ENCODE peak calls at places on chromosomes 5 and 9, in four cellular contexts. One of them, this sample, is unnamed.

GRCh38 chr5:58439094-58439644 is 20.7 kb downstream of the PLK2 start:
- DNase-seq in cardiac muscle cell: no peak
- DNase-seq in heart left ventricle: no peak
- DNase-seq in lung: no peak
- DNase-seq in this sample: no peak

GRCh38 chr9:26058111-26058895 is 380.1 kb upstream of the TUSC1 start:
- DNase-seq in cardiac muscle cell: no peak
- DNase-seq in heart left ventricle: no peak
- DNase-seq in lung: no peak
- DNase-seq in this sample: no peak

GRCh38 chr5:154189256-154189818 is 1.2 kb upstream of the GALNT10 start:
- DNase-seq in cardiac muscle cell: peak; percentile 5
- DNase-seq in heart left ventricle: peak; percentile 29
- DNase-seq in lung: no peak
- DNase-seq in this sample: no peak

GRCh38 chr5:148147415-148147814 is 20.9 kb upstream of the SPINK14 start:
- DNase-seq in cardiac muscle cell: no peak
- DNase-seq in heart left ventricle: no peak
- DNase-seq in lung: no peak
- DNase-seq in this sample: no peak

GRCh38 chr5:35098214-35098613 is 50.5 kb upstream of the AGXT2 start:
- DNase-seq in cardiac muscle cell: no peak
- DNase-seq in heart left ventricle: no peak
- DNase-seq in lung: no peak
- DNase-seq in this sample: no peak

GRCh38 chr5:127205147-127205546 is 85.4 kb upstream of the MEGF10 start:
- DNase-seq in cardiac muscle cell: no peak
- DNase-seq in heart left ventricle: no peak
- DNase-seq in lung: no peak
- DNase-seq in this sample: no peak

GRCh38 chr5:11385901-11386293 is 518.3 kb downstream of the CTNND2 start:
- DNase-seq in cardiac muscle cell: no peak
- DNase-seq in heart left ventricle: no peak
- DNase-seq in lung: no peak
- DNase-seq in this sample: no peak

GRCh38 chr9:109317311-109317978 is 3.4 kb downstream of the EPB41L4B start:
- DNase-seq in cardiac muscle cell: no peak
- DNase-seq in heart left ventricle: no peak
- DNase-seq in lung: no peak
- DNase-seq in this sample: no peak

GRCh38 chr5:75265731-75266130 is 29.1 kb upstream of the ANKRD31 start:
- DNase-seq in cardiac muscle cell: peak; percentile 55
- DNase-seq in heart left ventricle: no peak
- DNase-seq in lung: no peak
- DNase-seq in this sample: peak; percentile 37

GRCh38 chr9:134455951-134456739 is 129.9 kb downstream of the RXRA start:
- DNase-seq in cardiac muscle cell: peak; percentile 99
- DNase-seq in heart left ventricle: peak; percentile 90
- DNase-seq in lung: peak; percentile 82
- DNase-seq in this sample: peak; percentile 23

GRCh38 chr5:45697211-45697610 is 1.0 kb upstream of the HCN1 start:
- DNase-seq in cardiac muscle cell: no peak
- DNase-seq in heart left ventricle: no peak
- DNase-seq in lung: no peak
- DNase-seq in this sample: no peak

GRCh38 chr5:45694255-45694834 is 1.8 kb downstream of the HCN1 start:
- DNase-seq in cardiac muscle cell: peak; percentile 1
- DNase-seq in heart left ventricle: no peak
- DNase-seq in lung: no peak
- DNase-seq in this sample: no peak

GRCh38 chr5:45695680-45696093 is 493 bp downstream of the HCN1 start:
- DNase-seq in cardiac muscle cell: no peak
- DNase-seq in heart left ventricle: no peak
- DNase-seq in lung: no peak
- DNase-seq in this sample: no peak

GRCh38 chr5:45695011-45695667 is 1.0 kb downstream of the HCN1 start:
- DNase-seq in cardiac muscle cell: no peak
- DNase-seq in heart left ventricle: no peak
- DNase-seq in lung: no peak
- DNase-seq in this sample: no peak

DNA sequence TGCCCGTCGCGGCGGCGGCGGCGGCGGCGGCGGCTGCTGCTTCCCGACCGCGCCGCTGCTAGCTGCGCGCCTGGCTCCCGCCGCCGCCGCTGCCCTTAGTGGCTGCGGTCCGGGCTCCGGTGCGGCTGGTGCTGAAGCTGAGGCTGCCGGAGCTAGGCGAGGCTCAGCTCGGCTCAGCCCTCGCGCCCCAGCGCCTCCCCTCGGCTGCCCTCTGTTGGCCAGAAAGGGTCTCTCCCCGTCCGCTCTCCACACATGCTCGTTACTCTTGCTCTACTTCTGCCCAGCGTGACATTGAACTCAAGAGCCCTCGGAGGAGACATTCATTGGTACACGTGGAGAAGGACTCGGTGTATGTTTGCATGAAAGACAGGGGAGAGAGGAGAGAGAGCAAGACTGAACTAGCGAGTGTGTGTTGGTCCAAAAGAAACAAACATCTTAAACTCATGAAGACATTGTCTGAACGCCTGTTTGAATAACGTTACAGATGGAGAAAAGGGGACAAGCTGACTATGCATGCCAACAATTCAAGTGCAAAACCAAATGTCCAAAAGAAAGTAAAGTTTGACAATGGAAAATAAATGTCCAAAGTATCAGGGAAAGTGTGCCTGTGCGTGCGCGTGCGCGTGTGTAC is at the start of gene HCN1:
- DNase-seq in cardiac muscle cell: peak; percentile 74
- DNase-seq in heart left ventricle: peak; percentile 69
- DNase-seq in lung: peak; percentile 83
- DNase-seq in this sample: no peak
- TF ChIP-seq CTCF in cardiac muscle cell: peak; percentile 66
- TF ChIP-seq CTCF in heart left ventricle: peak; percentile 63
- TF ChIP-seq CTCF in lung: peak; percentile 24
- TF ChIP-seq CTCF in this sample: no peak

GRCh38 chr9:115972802-115973201 is 180.8 kb upstream of the PAPPA start:
- DNase-seq in cardiac muscle cell: no peak
- DNase-seq in heart left ventricle: no peak
- DNase-seq in lung: no peak
- DNase-seq in this sample: no peak

GRCh38 chr9:115973241-115973640 is 180.3 kb upstream of the PAPPA start:
- DNase-seq in cardiac muscle cell: no peak
- DNase-seq in heart left ventricle: no peak
- DNase-seq in lung: no peak
- DNase-seq in this sample: no peak

GRCh38 chr9:115978739-115979138 is 174.9 kb upstream of the PAPPA start:
- DNase-seq in cardiac muscle cell: peak; percentile 67
- DNase-seq in heart left ventricle: no peak
- DNase-seq in lung: no peak
- DNase-seq in this sample: no peak

GRCh38 chr9:115980502-115980901 is 173.1 kb upstream of the PAPPA start:
- DNase-seq in cardiac muscle cell: no peak
- DNase-seq in heart left ventricle: no peak
- DNase-seq in lung: no peak
- DNase-seq in this sample: no peak

DNA sequence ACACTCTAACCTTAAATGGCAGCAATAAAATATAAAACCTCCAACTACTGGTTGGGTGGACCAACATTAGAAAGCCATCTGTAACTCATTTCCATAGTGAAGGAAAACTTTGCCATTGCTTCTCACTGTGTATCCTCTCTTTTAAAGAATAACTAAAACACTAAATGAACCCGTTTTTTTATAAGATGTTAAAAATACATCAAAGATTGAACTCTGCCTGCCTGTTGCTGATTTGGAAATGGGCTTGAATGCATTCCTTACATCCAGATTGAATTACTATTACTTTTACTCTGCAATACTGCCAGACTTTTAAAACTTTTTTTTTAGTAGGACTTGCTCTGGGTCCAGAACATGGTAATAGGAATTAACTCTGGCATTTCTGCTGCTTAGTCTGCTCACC is 176.9 kb upstream of the PAPPA start:
- DNase-seq in cardiac muscle cell: no peak
- DNase-seq in heart left ventricle: no peak
- DNase-seq in lung: no peak
- DNase-seq in this sample: no peak
- H3K4me3 ChIP-seq in cardiac muscle cell: no peak overlapping the region
- H3K4me3 ChIP-seq in heart left ventricle: no peak overlapping the region
- H3K4me3 ChIP-seq in lung: no peak overlapping the region
- H3K4me3 ChIP-seq in this sample: no peak overlapping the region

DNA sequence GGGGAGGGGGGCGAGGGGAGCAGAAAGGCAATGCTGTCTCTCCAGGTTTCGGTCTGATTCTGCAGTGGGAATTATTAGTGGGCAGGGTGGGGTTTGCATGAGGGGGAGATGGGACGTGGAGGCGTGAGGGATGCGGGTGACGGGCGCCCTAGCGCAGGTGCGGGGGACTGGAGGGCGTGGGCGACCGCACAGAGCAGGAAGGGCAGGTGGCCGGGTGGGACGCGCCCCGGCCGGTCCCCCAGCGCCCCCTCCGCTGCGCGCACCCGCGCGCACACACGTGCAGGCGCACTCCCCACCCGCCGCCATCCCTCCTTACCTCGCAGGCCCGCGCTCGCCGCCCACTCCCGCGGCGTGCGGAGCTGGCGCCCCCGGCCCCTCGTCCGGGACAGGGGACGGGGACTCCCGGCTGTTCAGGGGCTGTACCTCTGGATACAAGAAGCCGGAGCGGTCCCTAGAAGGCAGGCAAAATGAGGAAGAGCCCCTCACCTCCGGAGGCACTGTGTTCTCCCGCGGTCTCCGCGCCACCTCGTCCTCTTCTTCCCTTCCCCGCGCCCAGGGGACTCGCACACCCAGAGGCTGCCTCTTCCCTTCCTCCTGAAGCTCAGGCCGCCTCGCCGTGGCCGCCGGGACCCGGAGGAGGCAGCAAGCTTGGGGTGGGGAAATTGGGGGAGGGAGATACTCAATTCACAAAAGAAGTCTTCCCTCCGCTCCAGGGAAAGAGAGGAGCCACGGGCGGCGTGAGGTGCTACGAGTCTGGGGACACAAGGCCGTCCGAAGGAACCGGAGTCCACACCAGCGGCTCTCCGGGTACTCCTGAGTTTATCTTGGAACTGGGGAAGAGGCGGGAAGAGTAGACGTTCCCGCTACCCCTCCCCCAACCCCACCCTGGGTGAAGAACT is 1.3 kb upstream of the GABRB2 start:
- DNase-seq in cardiac muscle cell: no peak
- DNase-seq in heart left ventricle: no peak
- DNase-seq in lung: no peak
- DNase-seq in this sample: peak; percentile 30
- TF ChIP-seq CTCF in cardiac muscle cell: no peak
- TF ChIP-seq CTCF in heart left ventricle: no peak
- TF ChIP-seq CTCF in lung: no peak
- TF ChIP-seq CTCF in this sample: no peak

GRCh38 chr5:141618030-141618803 is 583 bp downstream of the DIAPH1 start:
- DNase-seq in cardiac muscle cell: peak; percentile 47
- DNase-seq in heart left ventricle: peak; percentile 54
- DNase-seq in lung: peak; percentile 90
- DNase-seq in this sample: peak; percentile 64
- H3K4me3 ChIP-seq in cardiac muscle cell: peak overlapping the region; percentile 75
- H3K4me3 ChIP-seq in heart left ventricle: peak overlapping the region; percentile 89
- H3K4me3 ChIP-seq in lung: peak overlapping the region; percentile 81
- H3K4me3 ChIP-seq in this sample: peak overlapping the region; percentile 63

DNA sequence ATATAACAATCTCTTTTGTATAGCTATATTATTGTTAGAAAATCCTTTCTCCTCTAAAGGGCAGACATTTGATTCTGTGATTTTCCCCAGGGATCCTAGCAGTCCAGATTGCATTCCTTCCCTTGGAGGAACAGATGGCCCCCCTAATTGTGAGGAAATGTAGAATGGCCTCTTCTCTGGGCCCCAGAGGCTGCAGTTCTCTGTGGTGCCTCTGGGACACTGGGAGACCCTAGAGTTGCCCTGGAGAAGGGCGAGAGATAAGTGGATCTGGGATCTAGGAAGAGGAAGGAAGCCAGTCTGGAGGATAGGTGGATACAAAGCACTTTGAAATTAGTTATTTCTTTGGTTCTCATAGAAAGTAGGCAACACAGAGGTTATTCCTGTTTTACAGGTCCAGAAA is 1.9 kb upstream of the HINT2 start:
- DNase-seq in cardiac muscle cell: no peak
- DNase-seq in heart left ventricle: no peak
- DNase-seq in lung: no peak
- DNase-seq in this sample: no peak
- TF ChIP-seq CTCF in cardiac muscle cell: no peak
- TF ChIP-seq CTCF in heart left ventricle: no peak
- TF ChIP-seq CTCF in lung: no peak
- TF ChIP-seq CTCF in this sample: peak; percentile 6

GRCh38 chr5:81853005-81853357 is 102.1 kb upstream of the SSBP2 start:
- DNase-seq in cardiac muscle cell: no peak
- DNase-seq in heart left ventricle: no peak
- DNase-seq in lung: no peak
- DNase-seq in this sample: no peak

GRCh38 chr5:81854485-81854884 is 103.6 kb upstream of the SSBP2 start:
- DNase-seq in cardiac muscle cell: no peak
- DNase-seq in heart left ventricle: no peak
- DNase-seq in lung: no peak
- DNase-seq in this sample: no peak

GRCh38 chr5:81854915-81855314 is 104.0 kb upstream of the SSBP2 start:
- DNase-seq in cardiac muscle cell: no peak
- DNase-seq in heart left ventricle: no peak
- DNase-seq in lung: no peak
- DNase-seq in this sample: no peak

GRCh38 chr5:81855576-81855975 is 104.7 kb upstream of the SSBP2 start:
- DNase-seq in cardiac muscle cell: no peak
- DNase-seq in heart left ventricle: no peak
- DNase-seq in lung: no peak
- DNase-seq in this sample: no peak

DNA sequence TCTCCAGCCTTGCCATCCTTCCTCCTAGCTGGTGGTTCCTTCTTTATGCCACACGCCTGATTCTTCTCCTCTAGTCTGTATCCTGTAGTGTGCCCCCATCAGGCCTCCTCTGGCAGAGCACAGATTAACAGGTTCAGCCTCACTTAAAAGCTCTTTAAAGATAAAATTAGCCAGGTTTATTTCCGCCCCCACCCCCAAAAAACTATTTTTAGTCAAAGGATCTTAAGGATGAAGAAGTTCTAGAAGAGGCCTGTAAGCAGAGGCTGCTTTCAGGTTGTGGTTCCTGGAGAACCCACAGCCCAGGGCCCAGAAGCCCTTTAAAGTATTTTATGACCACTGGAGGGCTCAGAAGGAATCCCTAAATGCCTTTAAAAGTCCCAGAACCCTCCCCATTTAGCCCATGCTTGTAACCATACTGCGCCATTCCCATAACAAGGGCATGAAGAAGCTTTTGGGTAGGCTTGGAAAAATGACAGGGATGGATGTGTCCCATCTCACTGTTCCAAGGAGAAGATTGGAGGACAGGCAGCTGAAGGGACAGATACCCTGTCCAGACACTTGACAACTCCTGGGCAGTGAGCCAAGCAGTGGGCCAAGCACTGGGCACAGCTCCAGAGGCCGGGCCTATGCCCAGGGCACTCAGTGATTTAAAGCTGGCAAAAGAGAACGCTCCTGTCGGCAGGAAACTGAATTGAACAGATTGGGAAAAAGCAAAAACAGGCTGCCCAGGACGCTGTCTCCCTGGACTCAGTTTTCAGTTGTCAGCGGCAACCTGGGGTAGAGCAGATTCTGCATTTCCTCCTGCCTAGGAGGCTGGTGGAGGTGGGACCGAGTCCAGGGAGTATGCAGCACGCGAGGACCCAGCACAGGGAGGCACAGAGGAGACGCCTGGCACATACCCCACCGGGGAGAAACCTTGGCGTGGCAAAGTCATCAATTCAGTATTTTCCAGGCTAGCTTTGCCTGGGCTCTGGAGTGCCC is 106.3 kb upstream of the SSBP2 start:
- DNase-seq in cardiac muscle cell: no peak
- DNase-seq in heart left ventricle: peak; percentile 86
- DNase-seq in lung: peak; percentile 74
- DNase-seq in this sample: peak; percentile 39
- H3K4me3 ChIP-seq in cardiac muscle cell: no peak overlapping the region
- H3K4me3 ChIP-seq in heart left ventricle: peak overlapping the region; percentile 37
- H3K4me3 ChIP-seq in lung: no peak overlapping the region
- H3K4me3 ChIP-seq in this sample: no peak overlapping the region

This sample was measured in GM12865.